ENCODE peak calls at places on chromosomes 16 and 17, in ten cellular contexts. P is fibroblast of pulmonary artery, G is AG09309, F is HCT116, B is foreskin fibroblast, U is GM23338, I is endothelial cell of umbilical vein, W is cardiac muscle cell, K is A673, Q is cardiac fibroblast. T is an unnamed sample.
A peak's percentile ranks its signal among the peaks of the same experiment; 100 is the strongest.

GRCh38 chr16:79286646-79287423 is 313.7 kb downstream of the MAF start:
- DNase-seq in F (no peak), G (no peak), U (peak; percentile 42), W (no peak), I (no peak), K (peak; percentile 38), Q (no peak), B (no peak), P (no peak), T (no peak)

GRCh38 chr17:81309140-81309858 is 14.2 kb upstream of the SLC38A10 start:
- DNase-seq in W (peak; percentile 79), G (no peak), Q (peak; percentile 62), B (peak; percentile 63), F (peak; percentile 85), I (peak; percentile 28), K (no peak), U (peak; percentile 83), P (peak; percentile 56), T (peak; percentile 73)

GRCh38 chr16:58127033-58127556 is 2.1 kb downstream of the CFAP20 start:
- DNase-seq in P (peak; percentile 75), B (peak; percentile 34), F (no peak), W (peak; percentile 34), Q (peak; percentile 82), K (peak; percentile 52), U (peak; percentile 52), I (peak; percentile 84), G (peak; percentile 14), T (peak; percentile 71)

GRCh38 chr16:17160285-17160854 is 310.4 kb downstream of the XYLT1 start:
- DNase-seq in G (no peak), B (no peak), K (no peak), U (peak; percentile 42), Q (no peak), F (no peak), W (no peak), I (no peak), P (no peak), T (no peak)

GRCh38 chr16:69110406-69110805 is 5.0 kb downstream of the HAS3 start:
- DNase-seq in W (no peak), K (no peak), U (no peak), I (no peak), P (no peak), G (no peak), F (no peak), Q (no peak), B (no peak), T (no peak)

GRCh38 chr17:41530062-41531048 is 2.2 kb upstream of the KRT19 start:
- DNase-seq in B (peak; percentile 89), W (peak; percentile 31), F (peak; percentile 86), U (no peak), K (no peak), I (peak; percentile 90), G (peak; percentile 77), Q (peak; percentile 87), P (peak; percentile 85), T (peak; percentile 67)

GRCh38 chr16:728131-728889 is 1.4 kb downstream of the HAGHL start:
- DNase-seq in F (peak; percentile 86), K (peak; percentile 69), Q (peak; percentile 82), G (no peak), P (peak; percentile 73), W (peak; percentile 64), B (peak; percentile 92), I (peak; percentile 55), U (peak; percentile 80), T (peak; percentile 72)

GRCh38 chr17:1997587-1998425 is 27.3 kb downstream of the RTN4RL1 start:
- DNase-seq in U (peak; percentile 72), G (no peak), B (no peak), K (no peak), I (no peak), P (no peak), Q (no peak), F (no peak), W (peak; percentile 42), T (peak; percentile 12)

GRCh38 chr16:29804020-29804419 is 2.3 kb upstream of the MAZ start:
- DNase-seq in W (no peak), F (no peak), G (no peak), Q (no peak), K (no peak), B (no peak), I (no peak), U (peak; percentile 31), P (no peak), T (no peak)

GRCh38 chr16:29804455-29805231 is 1.7 kb upstream of the MAZ start:
- DNase-seq in F (no peak), Q (peak; percentile 70), P (no peak), U (peak; percentile 28), G (no peak), W (no peak), B (no peak), K (peak; percentile 48), I (peak; percentile 32), T (peak; percentile 55)

GRCh38 chr16:29806641-29807425 is 504 bp downstream of the MAZ start:
- DNase-seq in G (no peak), I (peak; percentile 23), W (peak; percentile 62), Q (no peak), U (peak; percentile 76), F (no peak), P (no peak), K (peak; percentile 86), B (no peak), T (no peak)

GRCh38 chr16:29806096-29806579 is at the start of gene MAZ:
- DNase-seq in K (peak; percentile 90), I (no peak), U (no peak), W (no peak), Q (no peak), B (no peak), F (peak; percentile 83), G (peak; percentile 68), P (peak; percentile 94), T (no peak)

GRCh38 chr16:29805232-29806095 is 865 bp upstream of the MAZ start:
- DNase-seq in P (peak; percentile 97), I (peak; percentile 97), F (peak; percentile 93), K (peak; percentile 99), U (peak; percentile 97), G (peak; percentile 88), Q (peak; percentile 98), B (peak; percentile 98), W (peak; percentile 96), T (peak; percentile 98)
- TF ChIP-seq CTCF in P (no peak), I (no peak), F (no peak), K (peak; percentile 12), U (no peak), G (no peak), Q (no peak), B (no peak), W (no peak), T (no peak)

DNA sequence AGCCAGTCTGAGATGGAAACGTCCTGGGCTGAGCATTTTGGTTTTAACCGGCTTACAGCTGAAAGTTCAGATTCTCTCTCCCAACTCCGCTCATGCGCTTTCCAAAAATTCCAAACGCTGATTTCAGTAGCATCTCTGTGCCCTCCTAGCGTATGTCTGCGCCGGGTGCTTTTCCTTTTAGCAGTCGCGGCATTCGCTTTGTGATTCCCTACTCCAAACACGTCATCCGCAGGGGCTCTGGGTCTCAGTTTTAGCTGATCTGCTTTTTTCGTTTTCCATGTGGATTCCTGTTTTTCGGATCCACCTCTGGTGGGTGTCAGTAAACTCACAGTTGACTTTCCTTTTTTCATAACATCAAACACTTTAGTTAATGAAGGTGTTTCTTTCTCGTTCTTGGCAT is 22.1 kb upstream of the TVP23A start:
- DNase-seq in I (no peak), B (no peak), G (no peak), P (no peak), U (no peak), F (no peak), W (no peak), Q (no peak), K (no peak), T (no peak)
- H3K4me3 ChIP-seq in I (no peak overlapping the region), B (no peak overlapping the region), G (no peak overlapping the region), P (no peak overlapping the region), U (no peak overlapping the region), F (no peak overlapping the region), W (no peak overlapping the region), Q (no peak overlapping the region), K (no peak overlapping the region), T (no peak overlapping the region)

GRCh38 chr16:29311636-29312344 is 94.7 kb downstream of the NPIPB11 start:
- DNase-seq in P (no peak), F (no peak), U (no peak), Q (no peak), K (no peak), I (no peak), G (no peak), W (no peak), B (no peak), T (no peak)

GRCh38 chr16:29308644-29309546 is 97.6 kb downstream of the NPIPB11 start:
- DNase-seq in B (no peak), P (no peak), W (no peak), F (no peak), K (no peak), Q (no peak), I (no peak), G (no peak), U (no peak), T (no peak)

GRCh38 chr16:29312835-29313558 is 93.5 kb downstream of the NPIPB11 start:
- DNase-seq in K (peak; percentile 43), Q (no peak), U (no peak), P (no peak), B (no peak), G (no peak), I (no peak), F (no peak), W (no peak), T (no peak)

GRCh38 chr16:29313559-29313887 is 93.0 kb downstream of the NPIPB11 start:
- DNase-seq in G (no peak), P (no peak), W (no peak), Q (no peak), K (no peak), U (no peak), F (no peak), B (no peak), I (no peak), T (no peak)

DNA sequence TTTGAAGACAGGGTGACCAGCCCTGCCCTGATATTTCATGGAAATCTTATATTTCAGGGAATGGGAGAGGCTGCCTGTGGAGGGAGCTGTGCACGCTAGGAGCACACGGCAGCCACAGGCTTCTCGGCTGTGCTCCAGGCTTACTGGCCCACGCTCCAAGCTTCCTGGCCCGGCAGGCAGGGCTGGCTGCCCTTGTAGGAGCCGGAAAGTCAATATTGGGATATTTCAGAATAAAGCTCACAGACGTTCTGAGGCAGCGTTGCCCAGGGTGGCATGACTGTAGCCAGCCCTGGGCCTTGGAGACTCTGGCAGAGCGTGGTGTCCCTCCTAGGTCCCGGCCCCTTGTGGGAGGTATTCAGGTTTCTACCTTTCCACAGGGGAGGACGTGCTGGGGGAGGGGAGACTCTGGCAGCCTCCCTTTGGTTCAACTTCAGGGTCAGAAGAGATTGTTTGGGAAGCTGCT is 95.6 kb downstream of the NPIPB11 start:
- DNase-seq in U (no peak), W (no peak), G (no peak), Q (no peak), B (no peak), K (no peak), F (no peak), I (no peak), P (no peak), T (peak; percentile 49)
- TF ChIP-seq CTCF in U (no peak), W (no peak), G (peak; percentile 22), Q (no peak), B (no peak), K (no peak), F (no peak), I (no peak), P (no peak), T (peak; percentile 36)

DNA sequence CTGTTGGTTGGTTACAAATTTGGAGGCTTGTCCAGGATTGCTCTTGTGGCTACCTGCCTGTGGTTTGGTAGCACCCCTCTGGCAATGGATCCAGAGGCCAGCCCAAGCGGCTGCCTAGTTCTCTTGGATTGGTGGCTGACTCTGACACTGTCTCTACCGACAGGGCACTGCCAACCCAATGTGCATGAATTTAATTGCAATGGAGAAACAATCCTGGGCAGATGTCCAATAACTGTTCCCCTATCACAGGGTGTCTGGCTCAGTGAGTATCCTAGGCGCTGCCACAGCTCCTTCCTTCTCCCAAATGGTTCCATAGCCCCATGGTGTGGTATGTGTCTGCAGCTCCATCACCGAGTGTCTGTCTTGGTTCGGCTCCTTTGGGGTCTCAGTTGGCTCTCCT is 19.5 kb downstream of the N4BP1 start:
- DNase-seq in K (no peak), P (no peak), G (no peak), B (no peak), I (no peak), W (no peak), U (no peak), F (no peak), Q (no peak), T (no peak)
- H3K4me3 ChIP-seq in K (no peak overlapping the region), P (no peak overlapping the region), G (no peak overlapping the region), B (no peak overlapping the region), I (no peak overlapping the region), W (no peak overlapping the region), U (no peak overlapping the region), F (no peak overlapping the region), Q (no peak overlapping the region), T (no peak overlapping the region)